ENCODE peak calls at places on chromosomes 2 and 18, in ten cellular contexts. X is mucosa of descending colon, B is fibroblast of the aortic adventitia, A is cardiac muscle cell, L is tibial artery, K is GM12865, M is hepatocyte, F is adipocyte, N is choroid plexus epithelial cell, I is transverse colon. H is an unnamed sample.

GRCh38 chr18:26655614-26656400 is 107.5 kb upstream of the KCTD1 start:
- DNase-seq in X (peak; percentile 59), B (peak; percentile 35), A (peak; percentile 85), L (peak; percentile 74), K (no peak), M (peak; percentile 77), F (peak; percentile 69), N (peak; percentile 52), I (peak; percentile 46), H (no peak)

GRCh38 chr2:240412975-240413812 is 22.3 kb upstream of the GPC1 start:
- DNase-seq in X (no peak), B (no peak), A (no peak), L (peak; percentile 58), K (no peak), M (no peak), F (no peak), N (no peak), I (no peak), H (no peak)

GRCh38 chr2:241063093-241063551 is 39.0 kb downstream of the MTERF4 start:
- DNase-seq in X (no peak), B (no peak), A (no peak), L (no peak), K (no peak), M (no peak), F (no peak), N (no peak), I (no peak), H (no peak)

GRCh38 chr18:80103231-80103630 is 5.8 kb upstream of the ADNP2 start:
- DNase-seq in X (no peak), B (peak; percentile 82), A (no peak), L (peak; percentile 69), K (no peak), M (no peak), F (no peak), N (peak; percentile 12), I (no peak), H (no peak)

GRCh38 chr2:27164960-27165763 is 16.4 kb downstream of the TCF23 start:
- DNase-seq in X (no peak), B (no peak), A (no peak), L (no peak), K (peak; percentile 58), M (no peak), F (no peak), N (no peak), I (no peak), H (no peak)

GRCh38 chr2:132670961-132671781 is 1.2 kb upstream of the LYPD1 start:
- DNase-seq in X (no peak), B (peak; percentile 98), A (no peak), L (no peak), K (no peak), M (peak; percentile 37), F (peak; percentile 35), N (peak; percentile 87), I (no peak), H (no peak)

GRCh38 chr2:202786792-202787191 is 84.8 kb downstream of the ICA1L start:
- DNase-seq in X (no peak), B (no peak), A (no peak), L (no peak), K (no peak), M (no peak), F (no peak), N (no peak), I (no peak), H (no peak)

GRCh38 chr2:144320491-144320890 is 199.4 kb downstream of the ZEB2 start:
- DNase-seq in X (no peak), B (peak; percentile 34), A (no peak), L (no peak), K (no peak), M (no peak), F (peak; percentile 50), N (peak; percentile 20), I (no peak), H (peak; percentile 67)

GRCh38 chr2:199660167-199660566 is 190.8 kb downstream of the FTCDNL1 start:
- DNase-seq in X (no peak), B (no peak), A (no peak), L (no peak), K (no peak), M (no peak), F (no peak), N (no peak), I (no peak), H (no peak)

GRCh38 chr2:159093496-159093895 is 125.1 kb downstream of the TANC1 start:
- DNase-seq in X (peak; percentile 77), B (no peak), A (no peak), L (no peak), K (no peak), M (peak; percentile 76), F (peak; percentile 51), N (no peak), I (peak; percentile 29), H (no peak)

GRCh38 chr2:132701810-132702209 is 31.8 kb upstream of the LYPD1 start:
- DNase-seq in X (no peak), B (peak; percentile 53), A (no peak), L (no peak), K (no peak), M (no peak), F (no peak), N (no peak), I (no peak), H (no peak)

GRCh38 chr2:141940709-141941108 is 190.1 kb downstream of the LRP1B start:
- DNase-seq in X (no peak), B (no peak), A (no peak), L (no peak), K (no peak), M (no peak), F (no peak), N (no peak), I (no peak), H (no peak)

GRCh38 chr18:50447102-50447501 is 72.3 kb downstream of the SKA1 start:
- DNase-seq in X (no peak), B (no peak), A (no peak), L (no peak), K (no peak), M (no peak), F (no peak), N (no peak), I (no peak), H (no peak)

GRCh38 chr18:45828917-45829811 is 3.7 kb downstream of the SIGLEC15 start:
- DNase-seq in X (peak; percentile 23), B (peak; percentile 52), A (peak; percentile 86), L (no peak), K (no peak), M (peak; percentile 71), F (no peak), N (no peak), I (no peak), H (no peak)

GRCh38 chr2:192499476-192499875 is 304.7 kb upstream of the TMEFF2 start:
- DNase-seq in X (no peak), B (peak; percentile 10), A (no peak), L (no peak), K (no peak), M (no peak), F (peak; percentile 40), N (peak; percentile 26), I (no peak), H (no peak)

GRCh38 chr18:58195278-58195721 is 151.3 kb downstream of the NEDD4L start:
- DNase-seq in X (peak; percentile 67), B (no peak), A (peak; percentile 37), L (no peak), K (peak; percentile 5), M (peak; percentile 74), F (no peak), N (no peak), I (peak; percentile 64), H (peak; percentile 67)
- H3K4me3 ChIP-seq in X (peak overlapping the region; percentile 1), B (no peak overlapping the region), A (no peak overlapping the region), L (peak overlapping the region; percentile 14), K (peak overlapping the region; percentile 13), M (peak overlapping the region; percentile 7), F (peak overlapping the region; percentile 76), N (peak overlapping the region; percentile 59), I (peak overlapping the region; percentile 19), H (peak overlapping the region; percentile 64)

GRCh38 chr2:28399946-28400345 is 7.3 kb downstream of the FOSL2 start:
- DNase-seq in X (no peak), B (no peak), A (no peak), L (no peak), K (no peak), M (no peak), F (no peak), N (no peak), I (no peak), H (no peak)
- H3K4me3 ChIP-seq in X (no peak overlapping the region), B (no peak overlapping the region), A (no peak overlapping the region), L (peak overlapping the region; percentile 96), K (no peak overlapping the region), M (no peak overlapping the region), F (no peak overlapping the region), N (no peak overlapping the region), I (no peak overlapping the region), H (no peak overlapping the region)

GRCh38 chr2:100137877-100138570 is 4.4 kb downstream of the AFF3 start:
- DNase-seq in X (no peak), B (no peak), A (no peak), L (no peak), K (no peak), M (no peak), F (no peak), N (no peak), I (no peak), H (no peak)
- H3K4me3 ChIP-seq in X (no peak overlapping the region), B (no peak overlapping the region), A (no peak overlapping the region), L (no peak overlapping the region), K (no peak overlapping the region), M (no peak overlapping the region), F (no peak overlapping the region), N (no peak overlapping the region), I (no peak overlapping the region), H (no peak overlapping the region)

GRCh38 chr2:190207929-190208328 is 111.7 kb downstream of the HIBCH start:
- DNase-seq in X (no peak), B (no peak), A (no peak), L (no peak), K (no peak), M (no peak), F (no peak), N (no peak), I (no peak), H (no peak)
- H3K4me3 ChIP-seq in X (no peak overlapping the region), B (no peak overlapping the region), A (no peak overlapping the region), L (no peak overlapping the region), K (no peak overlapping the region), M (no peak overlapping the region), F (no peak overlapping the region), N (no peak overlapping the region), I (no peak overlapping the region), H (peak overlapping the region; percentile 26)